ENCODE peak calls at places on chromosomes 4 and X, in four cellular contexts. One of them, this sample, is unnamed.

GRCh38 chr4:8346838-8347605 is 77.5 kb downstream of the HTRA3 start:
- DNase-seq in A549: no peak
- DNase-seq in upper lobe of right lung: no peak
- DNase-seq in fibroblast of lung: no peak
- DNase-seq in this sample: no peak

GRCh38 chrX:47743504-47743903 is 84.5 kb upstream of the UXT start:
- DNase-seq in A549: no peak
- DNase-seq in upper lobe of right lung: no peak
- DNase-seq in fibroblast of lung: peak; percentile 26
- DNase-seq in this sample: peak; percentile 63

GRCh38 chr4:6204871-6205583 is 4.7 kb upstream of the JAKMIP1 start:
- DNase-seq in A549: no peak
- DNase-seq in upper lobe of right lung: no peak
- DNase-seq in fibroblast of lung: no peak
- DNase-seq in this sample: no peak

GRCh38 chrX:134163836-134164235 is 73.1 kb upstream of the CCDC160 start:
- DNase-seq in A549: no peak
- DNase-seq in upper lobe of right lung: no peak
- DNase-seq in fibroblast of lung: no peak
- DNase-seq in this sample: no peak

GRCh38 chr4:7423391-7423790 is 11.3 kb downstream of the PSAPL1 start:
- DNase-seq in A549: no peak
- DNase-seq in upper lobe of right lung: peak; percentile 20
- DNase-seq in fibroblast of lung: no peak
- DNase-seq in this sample: no peak

GRCh38 chr4:6772223-6772928 is 10.2 kb upstream of the KIAA0232 start:
- DNase-seq in A549: no peak
- DNase-seq in upper lobe of right lung: no peak
- DNase-seq in fibroblast of lung: peak; percentile 60
- DNase-seq in this sample: peak; percentile 72

GRCh38 chr4:88592600-88593448 is 544 bp downstream of the HERC3 start:
- DNase-seq in A549: peak; percentile 58
- DNase-seq in upper lobe of right lung: peak; percentile 94
- DNase-seq in fibroblast of lung: peak; percentile 82
- DNase-seq in this sample: peak; percentile 71

GRCh38 chr4:121980643-121981042 is 28.8 kb upstream of the TRPC3 start:
- DNase-seq in A549: no peak
- DNase-seq in upper lobe of right lung: no peak
- DNase-seq in fibroblast of lung: no peak
- DNase-seq in this sample: peak; percentile 80

GRCh38 chr4:165198329-165198728 is 9.0 kb upstream of the KLHL2 start:
- DNase-seq in A549: no peak
- DNase-seq in upper lobe of right lung: no peak
- DNase-seq in fibroblast of lung: peak; percentile 76
- DNase-seq in this sample: peak; percentile 14

GRCh38 chr4:48772568-48772967 is 7.5 kb downstream of the FRYL start:
- DNase-seq in A549: no peak
- DNase-seq in upper lobe of right lung: no peak
- DNase-seq in fibroblast of lung: no peak
- DNase-seq in this sample: no peak

GRCh38 chr4:82948647-82949204 is 48.2 kb downstream of the THAP9 start:
- DNase-seq in A549: no peak
- DNase-seq in upper lobe of right lung: no peak
- DNase-seq in fibroblast of lung: peak; percentile 37
- DNase-seq in this sample: peak; percentile 7

GRCh38 chr4:83285022-83285387 is 407 bp upstream of the COQ2 start:
- DNase-seq in A549: peak; percentile 54
- DNase-seq in upper lobe of right lung: no peak
- DNase-seq in fibroblast of lung: peak; percentile 55
- DNase-seq in this sample: peak; percentile 55

GRCh38 chr4:122855491-122855890 is 28.9 kb downstream of the FGF2 start:
- DNase-seq in A549: no peak
- DNase-seq in upper lobe of right lung: no peak
- DNase-seq in fibroblast of lung: no peak
- DNase-seq in this sample: no peak

GRCh38 chrX:123424546-123424945 is 240.5 kb downstream of the GRIA3 start:
- DNase-seq in A549: peak; percentile 5
- DNase-seq in upper lobe of right lung: no peak
- DNase-seq in fibroblast of lung: peak; percentile 85
- DNase-seq in this sample: peak; percentile 66

GRCh38 chrX:147550217-147550616 is 361.5 kb upstream of the FMR1 start:
- DNase-seq in A549: no peak
- DNase-seq in upper lobe of right lung: no peak
- DNase-seq in fibroblast of lung: no peak
- DNase-seq in this sample: no peak

GRCh38 chrX:80246273-80246672 is 174.0 kb upstream of the TENT5D start:
- DNase-seq in A549: peak; percentile 5
- DNase-seq in upper lobe of right lung: no peak
- DNase-seq in fibroblast of lung: no peak
- DNase-seq in this sample: no peak

GRCh38 chrX:75303795-75304194 is 29.9 kb downstream of the UPRT start:
- DNase-seq in A549: no peak
- DNase-seq in upper lobe of right lung: no peak
- DNase-seq in fibroblast of lung: peak; percentile 89
- DNase-seq in this sample: peak; percentile 75

GRCh38 chrX:153637121-153638040 is 9.6 kb upstream of the DUSP9 start:
- DNase-seq in A549: no peak
- DNase-seq in upper lobe of right lung: no peak
- DNase-seq in fibroblast of lung: no peak
- DNase-seq in this sample: no peak

GRCh38 chr4:39821951-39822350 is 124.0 kb downstream of the UBE2K start:
- DNase-seq in A549: no peak
- DNase-seq in upper lobe of right lung: no peak
- DNase-seq in fibroblast of lung: no peak
- DNase-seq in this sample: no peak

GRCh38 chrX:16826207-16826606 is 39.9 kb downstream of the TXLNG start:
- DNase-seq in A549: peak; percentile 72
- DNase-seq in upper lobe of right lung: no peak
- DNase-seq in fibroblast of lung: peak; percentile 60
- DNase-seq in this sample: peak; percentile 58

GRCh38 chr4:35771571-35771970 is 472.7 kb downstream of the ARAP2 start:
- DNase-seq in A549: no peak
- DNase-seq in upper lobe of right lung: no peak
- DNase-seq in fibroblast of lung: peak; percentile 0
- DNase-seq in this sample: no peak

GRCh38 chrX:34371740-34372139 is 239.6 kb upstream of the FAM47A start:
- DNase-seq in A549: no peak
- DNase-seq in upper lobe of right lung: no peak
- DNase-seq in fibroblast of lung: no peak
- DNase-seq in this sample: no peak

GRCh38 chr4:14196141-14196540 is 568.6 kb upstream of the BOD1L1 start:
- DNase-seq in A549: peak; percentile 48
- DNase-seq in upper lobe of right lung: peak; percentile 67
- DNase-seq in fibroblast of lung: peak; percentile 65
- DNase-seq in this sample: peak; percentile 50

GRCh38 chr4:185424905-185425599 is 712 bp downstream of the UFSP2 start:
- DNase-seq in A549: no peak
- DNase-seq in upper lobe of right lung: no peak
- DNase-seq in fibroblast of lung: no peak
- DNase-seq in this sample: peak; percentile 43

GRCh38 chr4:158521490-158522111 is at the start of gene RXFP1:
- DNase-seq in A549: no peak
- DNase-seq in upper lobe of right lung: no peak
- DNase-seq in fibroblast of lung: no peak
- DNase-seq in this sample: no peak

GRCh38 chr4:145956288-145956890 is 17.8 kb upstream of the ZNF827 start:
- DNase-seq in A549: peak; percentile 48
- DNase-seq in upper lobe of right lung: no peak
- DNase-seq in fibroblast of lung: peak; percentile 26
- DNase-seq in this sample: peak; percentile 41

GRCh38 chrX:19389217-19389616 is 45.5 kb downstream of the PDHA1 start:
- DNase-seq in A549: no peak
- DNase-seq in upper lobe of right lung: no peak
- DNase-seq in fibroblast of lung: no peak
- DNase-seq in this sample: no peak

GRCh38 chrX:49710744-49711319 is 15.0 kb upstream of the PAGE1 start:
- DNase-seq in A549: no peak
- DNase-seq in upper lobe of right lung: no peak
- DNase-seq in fibroblast of lung: no peak
- DNase-seq in this sample: no peak

GRCh38 chrX:63713510-63713909 is 71.5 kb downstream of the ARHGEF9 start:
- DNase-seq in A549: no peak
- DNase-seq in upper lobe of right lung: peak; percentile 57
- DNase-seq in fibroblast of lung: peak; percentile 56
- DNase-seq in this sample: peak; percentile 52

GRCh38 chr4:171203425-171203824 is 609.8 kb upstream of the GALNTL6 start:
- DNase-seq in A549: peak; percentile 78
- DNase-seq in upper lobe of right lung: no peak
- DNase-seq in fibroblast of lung: peak; percentile 12
- DNase-seq in this sample: no peak

GRCh38 chrX:74925210-74926088 is at the start of gene NEXMIF:
- DNase-seq in A549: peak; percentile 36
- DNase-seq in upper lobe of right lung: no peak
- DNase-seq in fibroblast of lung: peak; percentile 11
- DNase-seq in this sample: peak; percentile 9

GRCh38 chrX:133399411-133399810 is 15.9 kb downstream of the GPC4 start:
- DNase-seq in A549: no peak
- DNase-seq in upper lobe of right lung: no peak
- DNase-seq in fibroblast of lung: no peak
- DNase-seq in this sample: no peak

GRCh38 chr4:148444296-148445070 is 2.3 kb upstream of the NR3C2 start:
- DNase-seq in A549: no peak
- DNase-seq in upper lobe of right lung: peak; percentile 82
- DNase-seq in fibroblast of lung: peak; percentile 9
- DNase-seq in this sample: no peak

GRCh38 chr4:148443550-148444295 is 1.5 kb upstream of the NR3C2 start:
- DNase-seq in A549: no peak
- DNase-seq in upper lobe of right lung: peak; percentile 82
- DNase-seq in fibroblast of lung: peak; percentile 3
- DNase-seq in this sample: no peak

GRCh38 chr4:148445903-148446261 is 3.7 kb upstream of the NR3C2 start:
- DNase-seq in A549: no peak
- DNase-seq in upper lobe of right lung: no peak
- DNase-seq in fibroblast of lung: no peak
- DNase-seq in this sample: no peak

GRCh38 chr4:148442830-148443549 is 776 bp upstream of the NR3C2 start:
- DNase-seq in A549: no peak
- DNase-seq in upper lobe of right lung: no peak
- DNase-seq in fibroblast of lung: no peak
- DNase-seq in this sample: no peak

GRCh38 chr4:148445071-148445902 is 3.1 kb upstream of the NR3C2 start:
- DNase-seq in A549: no peak
- DNase-seq in upper lobe of right lung: peak; percentile 84
- DNase-seq in fibroblast of lung: peak; percentile 10
- DNase-seq in this sample: no peak
- TF ChIP-seq CTCF in A549: no peak
- TF ChIP-seq CTCF in upper lobe of right lung: no peak
- TF ChIP-seq CTCF in fibroblast of lung: no peak
- TF ChIP-seq CTCF in this sample: no peak

GRCh38 chr4:140720387-140721087 is 35.6 kb downstream of the TBC1D9 start:
- DNase-seq in A549: no peak
- DNase-seq in upper lobe of right lung: no peak
- DNase-seq in fibroblast of lung: no peak
- DNase-seq in this sample: no peak
- H3K4me3 ChIP-seq in A549: no peak overlapping the region
- H3K4me3 ChIP-seq in upper lobe of right lung: peak overlapping the region; percentile 34
- H3K4me3 ChIP-seq in fibroblast of lung: no peak overlapping the region
- H3K4me3 ChIP-seq in this sample: no peak overlapping the region

DNA sequence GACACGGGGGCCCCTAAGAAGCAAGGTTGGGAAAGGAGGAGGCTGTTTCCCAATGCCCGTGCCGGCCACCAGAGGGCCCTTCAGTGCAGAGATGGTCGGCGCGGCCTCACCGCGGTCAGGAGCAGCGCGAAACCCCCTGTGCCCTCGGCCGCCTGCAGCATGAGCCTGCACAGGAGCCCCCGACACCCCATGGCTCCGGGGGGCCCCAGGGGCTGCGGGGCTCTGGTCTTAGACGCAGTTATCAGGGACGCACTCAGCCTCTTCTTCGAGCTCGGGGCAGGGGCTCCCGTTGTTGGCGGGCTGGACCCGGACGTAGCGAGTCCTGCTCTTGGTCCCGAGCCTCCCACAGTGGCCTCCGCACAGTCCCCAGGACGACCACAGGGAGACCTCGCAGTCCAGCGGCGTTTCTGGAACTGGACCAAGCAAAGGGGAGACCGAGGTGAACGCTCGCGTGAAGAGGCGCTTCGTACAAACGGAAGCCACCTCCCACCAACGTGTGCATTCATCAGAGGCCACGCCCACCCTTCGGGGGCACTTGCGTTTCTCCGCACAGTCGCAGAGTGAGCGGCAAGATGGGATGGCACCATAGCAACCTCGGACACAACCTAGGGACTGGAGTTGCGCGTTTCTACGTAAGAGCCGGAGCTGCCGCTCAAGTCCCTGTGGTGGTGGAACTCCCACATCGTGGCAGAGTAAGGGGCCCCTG is 5.0 kb downstream of the SPON2 start:
- DNase-seq in A549: peak; percentile 35
- DNase-seq in upper lobe of right lung: peak; percentile 92
- DNase-seq in fibroblast of lung: peak; percentile 88
- DNase-seq in this sample: peak; percentile 81
- TF ChIP-seq CTCF in A549: peak; percentile 67
- TF ChIP-seq CTCF in upper lobe of right lung: peak; percentile 93
- TF ChIP-seq CTCF in fibroblast of lung: peak; percentile 87
- TF ChIP-seq CTCF in this sample: peak; percentile 83

GRCh38 chr4:184306949-184307348 is 89.3 kb upstream of the ENPP6 start:
- DNase-seq in A549: no peak
- DNase-seq in upper lobe of right lung: no peak
- DNase-seq in fibroblast of lung: peak; percentile 36
- DNase-seq in this sample: peak; percentile 20
- H3K4me3 ChIP-seq in A549: no peak overlapping the region
- H3K4me3 ChIP-seq in upper lobe of right lung: no peak overlapping the region
- H3K4me3 ChIP-seq in fibroblast of lung: no peak overlapping the region
- H3K4me3 ChIP-seq in this sample: no peak overlapping the region

GRCh38 chr4:103887191-103887590 is 167.4 kb upstream of the TACR3 start:
- DNase-seq in A549: no peak
- DNase-seq in upper lobe of right lung: no peak
- DNase-seq in fibroblast of lung: peak; percentile 3
- DNase-seq in this sample: peak; percentile 0
- TF ChIP-seq CTCF in A549: no peak
- TF ChIP-seq CTCF in upper lobe of right lung: no peak
- TF ChIP-seq CTCF in fibroblast of lung: no peak
- TF ChIP-seq CTCF in this sample: no peak

This sample was measured in AG10803.